ENCODE peak calls at places on chromosomes 4 and X, in seven cellular contexts. C is activated CD4-positive, alpha-beta T cell treated with anti-CD3 and anti-CD28 coated beads, Interleukin-2, amount 50 U/mL, for 1 hour; F is activated gamma-delta T cell treated with Interleukin-2 at 50 U/mL for 16 hours; X is stimulated activated CD4-positive, alpha-beta T cell treated with anti-CD3 and anti-CD28 coated beads, Interleukin-4, amount 100 ng/mL, for 48 hours; K is naive thymus-derived CD4-positive, alpha-beta T cell; Z is left cardiac atrium; I is stimulated activated naive CD8-positive, alpha-beta T cell treated with anti-CD3 and anti-CD28 coated beads, Interleukin-15, Interleukin-2, amounts not matched to agents 100 U/mL and 50 U/mL, for 24 hours. W is an unnamed sample.
A peak's percentile ranks its signal among the peaks of the same experiment; 100 is the strongest.

GRCh38 chr4:189294570-189294969 is 646.1 kb upstream of the FRG1 start:
- DNase-seq in Z (no peak), X (no peak), C (no peak), K (no peak), I (no peak), F (no peak), W (no peak)

GRCh38 chrX:154834562-154834961 is at the start of gene SMIM9:
- DNase-seq in K (no peak), I (no peak), F (no peak), C (no peak), Z (no peak), X (no peak), W (no peak)

GRCh38 chr4:124980276-124980752 is 267.8 kb upstream of the ANKRD50 start:
- DNase-seq in X (no peak), F (no peak), Z (no peak), K (no peak), C (no peak), I (no peak), W (no peak)

GRCh38 chr4:106266201-106266600 is 49.8 kb downstream of the TBCK start:
- DNase-seq in K (no peak), I (no peak), C (no peak), F (no peak), Z (no peak), X (no peak), W (peak; percentile 23)

GRCh38 chrX:10314530-10315104 is 157.8 kb downstream of the CLCN4 start:
- DNase-seq in F (no peak), X (no peak), I (no peak), Z (no peak), K (no peak), C (no peak), W (no peak)

GRCh38 chrX:29299689-29300088 is 712.4 kb downstream of the IL1RAPL1 start:
- DNase-seq in Z (no peak), C (no peak), K (no peak), X (no peak), I (no peak), F (no peak), W (no peak)

GRCh38 chrX:103845165-103845653 is 13.2 kb upstream of the RAB9B start:
- DNase-seq in K (peak; percentile 8), I (peak; percentile 46), Z (peak; percentile 52), F (peak; percentile 36), C (peak; percentile 33), X (peak; percentile 37), W (peak; percentile 37)

GRCh38 chr4:2168469-2169319 is 73.2 kb downstream of the HAUS3 start:
- DNase-seq in C (no peak), Z (no peak), I (no peak), X (no peak), F (no peak), K (no peak), W (no peak)

GRCh38 chrX:57904481-57904880 is 5.8 kb downstream of the ZXDA start:
- DNase-seq in I (no peak), C (no peak), K (no peak), F (no peak), Z (no peak), X (no peak), W (no peak)

GRCh38 chrX:6228720-6229119 is at the start of gene NLGN4X:
- DNase-seq in X (no peak), K (no peak), F (no peak), Z (no peak), I (no peak), C (no peak), W (peak; percentile 70)

GRCh38 chr4:102849579-102850104 is 19.1 kb upstream of the CISD2 start:
- DNase-seq in C (no peak), F (no peak), I (no peak), X (no peak), K (no peak), Z (no peak), W (no peak)

GRCh38 chr4:57410331-57411052 is 300.3 kb upstream of the IGFBP7 start:
- DNase-seq in I (no peak), C (no peak), F (no peak), Z (peak; percentile 36), X (no peak), K (no peak), W (peak; percentile 93)

GRCh38 chrX:45584717-45585116 is 384.0 kb upstream of the DIPK2B start:
- DNase-seq in K (no peak), Z (no peak), F (no peak), C (no peak), I (no peak), X (no peak), W (no peak)

GRCh38 chrX:137574784-137575298 is 8.9 kb downstream of the ZIC3 start:
- DNase-seq in Z (no peak), C (no peak), K (no peak), I (no peak), X (no peak), F (no peak), W (no peak)

GRCh38 chr4:165433529-165433928 is 54.7 kb downstream of the CPE start:
- DNase-seq in C (no peak), X (no peak), K (no peak), F (no peak), I (no peak), Z (no peak), W (no peak)